ENCODE peak calls at places on chromosome 14, in five cellular contexts. A, Q, H, M and O are unnamed samples.

GRCh38 chr14:55448146-55448614 is 7.8 kb upstream of the TBPL2 start:
- DNase-seq in H (peak), A (peak), M (peak), Q (peak), O (no peak)

GRCh38 chr14:59306775-59307174 is 118.3 kb downstream of the DAAM1 start:
- DNase-seq in Q (no peak), A (peak), H (no peak), M (no peak), O (no peak)

GRCh38 chr14:63276492-63277342 is 42.0 kb downstream of the GPHB5 start:
- DNase-seq in A (peak), M (peak), Q (no peak), H (peak), O (peak)

GRCh38 chr14:77212933-77213656 is 31.5 kb downstream of the TMEM63C start:
- DNase-seq in A (peak), Q (no peak), M (no peak), H (peak), O (peak)

GRCh38 chr14:75499084-75499875 is 23.0 kb upstream of the BATF start:
- DNase-seq in A (no peak), M (no peak), H (no peak), Q (no peak), O (no peak)

GRCh38 chr14:20632448-20632830 is 9.1 kb downstream of the OR6S1 start:
- DNase-seq in A (no peak), M (no peak), H (no peak), Q (no peak), O (no peak)

GRCh38 chr14:91415794-91416743 is 1.6 kb downstream of the CCDC88C start:
- DNase-seq in H (no peak), M (no peak), Q (no peak), A (peak), O (peak)

GRCh38 chr14:43765474-43765873 is 741.6 kb downstream of the FSCB start:
- DNase-seq in H (no peak), M (no peak), Q (no peak), A (no peak), O (no peak)

GRCh38 chr14:74656964-74657363 is 44.9 kb upstream of the LTBP2 start:
- DNase-seq in Q (no peak), H (no peak), M (no peak), A (peak), O (no peak)